ENCODE peak calls at places on chromosomes 16 and 17, in four cellular contexts. One of them, this sample, is unnamed.

GRCh38 chr17:50169121-50169764 is 3.4 kb downstream of the SGCA start:
- DNase-seq in GF-D8: no peak
- DNase-seq in D341Med: peak
- DNase-seq in EL: peak
- DNase-seq in this sample: peak

GRCh38 chr16:15618392-15618791 is 24.6 kb downstream of the MARF1 start:
- DNase-seq in GF-D8: no peak
- DNase-seq in D341Med: no peak
- DNase-seq in EL: peak
- DNase-seq in this sample: peak

GRCh38 chr16:51355195-51355594 is 204.1 kb upstream of the SALL1 start:
- DNase-seq in GF-D8: no peak
- DNase-seq in D341Med: no peak
- DNase-seq in EL: no peak
- DNase-seq in this sample: no peak

GRCh38 chr16:67026570-67026969 is 2.4 kb upstream of the CBFB start:
- DNase-seq in GF-D8: no peak
- DNase-seq in D341Med: no peak
- DNase-seq in EL: no peak
- DNase-seq in this sample: no peak

GRCh38 chr17:17387461-17388362 is 84.5 kb downstream of the NT5M start:
- DNase-seq in GF-D8: no peak
- DNase-seq in D341Med: peak
- DNase-seq in EL: no peak
- DNase-seq in this sample: no peak

GRCh38 chr17:67017895-67018294 is 26.5 kb upstream of the CACNG1 start:
- DNase-seq in GF-D8: no peak
- DNase-seq in D341Med: no peak
- DNase-seq in EL: no peak
- DNase-seq in this sample: no peak

GRCh38 chr17:76204277-76204676 is 36.0 kb downstream of the RNF157 start:
- DNase-seq in GF-D8: no peak
- DNase-seq in D341Med: no peak
- DNase-seq in EL: peak
- DNase-seq in this sample: peak

GRCh38 chr17:10605221-10605783 is 51.8 kb downstream of the MYH3 start:
- DNase-seq in GF-D8: no peak
- DNase-seq in D341Med: no peak
- DNase-seq in EL: no peak
- DNase-seq in this sample: no peak

GRCh38 chr16:17346774-17347569 is 123.8 kb downstream of the XYLT1 start:
- DNase-seq in GF-D8: peak
- DNase-seq in D341Med: no peak
- DNase-seq in EL: no peak
- DNase-seq in this sample: peak

GRCh38 chr16:70396209-70396904 is 42.5 kb downstream of the ST3GAL2 start:
- DNase-seq in GF-D8: peak
- DNase-seq in D341Med: peak
- DNase-seq in EL: peak
- DNase-seq in this sample: peak

GRCh38 chr17:16870253-16871245 is 101.4 kb downstream of the TNFRSF13B start:
- DNase-seq in GF-D8: no peak
- DNase-seq in D341Med: no peak
- DNase-seq in EL: no peak
- DNase-seq in this sample: no peak

GRCh38 chr17:59311051-59311468 is 20.4 kb upstream of the YPEL2 start:
- DNase-seq in GF-D8: peak
- DNase-seq in D341Med: peak
- DNase-seq in EL: peak
- DNase-seq in this sample: peak

GRCh38 chr16:29811896-29812665 is at the start of gene PRRT2:
- DNase-seq in GF-D8: no peak
- DNase-seq in D341Med: peak
- DNase-seq in EL: peak
- DNase-seq in this sample: peak

GRCh38 chr17:44256671-44257070 is 11.3 kb downstream of the SLC4A1 start:
- DNase-seq in GF-D8: no peak
- DNase-seq in D341Med: no peak
- DNase-seq in EL: no peak
- DNase-seq in this sample: no peak

GRCh38 chr16:56513972-56514371 is 5.9 kb downstream of the BBS2 start:
- DNase-seq in GF-D8: peak
- DNase-seq in D341Med: peak
- DNase-seq in EL: peak
- DNase-seq in this sample: peak

GRCh38 chr17:17413215-17413792 is 63.5 kb upstream of the MED9 start:
- DNase-seq in GF-D8: no peak
- DNase-seq in D341Med: no peak
- DNase-seq in EL: no peak
- DNase-seq in this sample: no peak

GRCh38 chr16:67645397-67646121 is 615 bp downstream of the CARMIL2 start:
- DNase-seq in GF-D8: no peak
- DNase-seq in D341Med: no peak
- DNase-seq in EL: no peak
- DNase-seq in this sample: no peak

GRCh38 chr16:85912271-85912974 is 13.5 kb downstream of the IRF8 start:
- DNase-seq in GF-D8: no peak
- DNase-seq in D341Med: no peak
- DNase-seq in EL: no peak
- DNase-seq in this sample: peak

GRCh38 chr16:17138801-17139200 is 332.0 kb downstream of the XYLT1 start:
- DNase-seq in GF-D8: no peak
- DNase-seq in D341Med: no peak
- DNase-seq in EL: peak
- DNase-seq in this sample: peak

GRCh38 chr16:55622930-55623561 is 32.7 kb upstream of the SLC6A2 start:
- DNase-seq in GF-D8: no peak
- DNase-seq in D341Med: no peak
- DNase-seq in EL: no peak
- DNase-seq in this sample: no peak